ENCODE peak calls at places on chromosomes 13 and 19, in seven cellular contexts. L is lower lobe of right lung; J is SK-N-SH treated with all-trans-retinoic acid at 6 μM for 48 hours; X is psoas muscle; M is stimulated activated naive B cell treated with anti-CD40 and anti-IgM and Interleukin-4, amounts not matched to agents 10 μg/mL and 1 μg/mL and 100 μg/mL, for 72 hours; F is Panc1; H is A549. Y is an unnamed sample.

GRCh38 chr13:75508002-75508548 is 26.1 kb upstream of the TBC1D4 start:
- ATAC-seq in L (peak), J (no peak), X (no peak), M (no peak), F (no peak), H (no peak), Y (no peak)

GRCh38 chr13:23510544-23510916 is 59.7 kb upstream of the TNFRSF19 start:
- ATAC-seq in L (peak), J (no peak), X (peak), M (no peak), F (no peak), H (no peak), Y (no peak)

GRCh38 chr19:42197375-42197817 is 20.1 kb downstream of the DEDD2 start:
- ATAC-seq in L (no peak), J (no peak), X (no peak), M (no peak), F (no peak), H (no peak), Y (no peak)

GRCh38 chr13:110495376-110495775 is 66.1 kb downstream of the RAB20 start:
- ATAC-seq in L (no peak), J (no peak), X (no peak), M (no peak), F (no peak), H (no peak), Y (no peak)

GRCh38 chr13:94657167-94657566 is 55.2 kb downstream of the SOX21 start:
- ATAC-seq in L (no peak), J (no peak), X (no peak), M (no peak), F (no peak), H (peak), Y (no peak)

GRCh38 chr13:40440990-40441820 is 225.2 kb downstream of the FOXO1 start:
- ATAC-seq in L (no peak), J (peak), X (peak), M (no peak), F (no peak), H (no peak), Y (no peak)

GRCh38 chr19:632228-633067 is 889 bp downstream of the POLRMT start:
- ATAC-seq in L (peak), J (peak), X (no peak), M (peak), F (peak), H (peak), Y (peak)

GRCh38 chr19:38650911-38651584 is 3.6 kb downstream of the ACTN4 start:
- ATAC-seq in L (peak), J (peak), X (peak), M (no peak), F (no peak), H (peak), Y (no peak)

GRCh38 chr19:7527516-7528191 is 5.2 kb downstream of the MCOLN1 start:
- ATAC-seq in L (peak), J (no peak), X (no peak), M (no peak), F (no peak), H (no peak), Y (no peak)

GRCh38 chr19:44496711-44497110 is 3.6 kb downstream of the ZNF180 start:
- ATAC-seq in L (no peak), J (no peak), X (no peak), M (no peak), F (no peak), H (no peak), Y (no peak)

GRCh38 chr13:37011002-37011401 is 10.4 kb downstream of the EXOSC8 start:
- ATAC-seq in L (no peak), J (no peak), X (no peak), M (no peak), F (no peak), H (no peak), Y (no peak)

GRCh38 chr19:14197882-14198281 is 8.1 kb downstream of the ADGRL1 start:
- ATAC-seq in L (no peak), J (no peak), X (no peak), M (no peak), F (no peak), H (no peak), Y (no peak)

GRCh38 chr19:51097166-51097736 is 11.0 kb downstream of the CTU1 start:
- ATAC-seq in L (peak), J (peak), X (peak), M (peak), F (peak), H (peak), Y (peak)

GRCh38 chr13:41061914-41062837 is 867 bp downstream of the WBP4 start:
- ATAC-seq in L (peak), J (peak), X (peak), M (peak), F (peak), H (peak), Y (peak)

GRCh38 chr19:55173186-55173716 is 6.8 kb upstream of the DNAAF3 start:
- ATAC-seq in L (no peak), J (no peak), X (peak), M (no peak), F (no peak), H (peak), Y (no peak)

GRCh38 chr19:46478356-46478986 is 7.1 kb upstream of the PNMA8A start:
- ATAC-seq in L (no peak), J (no peak), X (no peak), M (no peak), F (no peak), H (peak), Y (no peak)

GRCh38 chr19:38942471-38943181 is 11.9 kb downstream of the MRPS12 start:
- ATAC-seq in L (peak), J (peak), X (peak), M (no peak), F (peak), H (no peak), Y (no peak)

GRCh38 chr19:56934438-56935090 is 94.0 kb upstream of the PEG3 start:
- ATAC-seq in L (no peak), J (no peak), X (no peak), M (no peak), F (no peak), H (no peak), Y (no peak)

GRCh38 chr19:12864721-12865715 is 16.2 kb downstream of the DNASE2 start:
- ATAC-seq in L (no peak), J (no peak), X (no peak), M (no peak), F (no peak), H (no peak), Y (no peak)

GRCh38 chr13:43071824-43072223 is 48.4 kb downstream of the DNAJC15 start:
- ATAC-seq in L (no peak), J (no peak), X (no peak), M (no peak), F (no peak), H (no peak), Y (no peak)

GRCh38 chr19:2591537-2592291 is 110.8 kb downstream of the GNG7 start:
- ATAC-seq in L (no peak), J (no peak), X (no peak), M (peak), F (no peak), H (no peak), Y (no peak)

GRCh38 chr19:1418951-1419735 is 11.8 kb downstream of the DAZAP1 start:
- ATAC-seq in L (no peak), J (no peak), X (no peak), M (no peak), F (no peak), H (no peak), Y (no peak)

GRCh38 chr13:97275775-97276501 is 53.8 kb downstream of the MBNL2 start:
- ATAC-seq in L (no peak), J (peak), X (no peak), M (no peak), F (no peak), H (no peak), Y (no peak)

GRCh38 chr13:47726394-47726793 is 274.7 kb downstream of the SUCLA2 start:
- ATAC-seq in L (no peak), J (no peak), X (no peak), M (no peak), F (no peak), H (no peak), Y (no peak)

Y was measured in stimulated activated memory B cell treated with anti-CD40 and anti-IgM and Interleukin-4, amounts not matched to agents 10 μg/mL and 1 μg/mL and 100 μg/mL, for 72 hours.